ENCODE peak calls at places on chromosomes 2 and 18, in ten cellular contexts. B is GDM1, J is cardiac septum, F is cerebellum, D is Calu3, X is NCI-H1930, V is Caki2, L is GM18507, E is PC-9, M is GM03348. Y is an unnamed sample.

GRCh38 chr18:75179819-75180600 is 28.9 kb downstream of the PTGR3 start:
- DNase-seq in J (no peak), F (no peak), E (no peak), M (no peak), D (no peak), V (no peak), L (no peak), X (no peak), B (no peak), Y (no peak)

GRCh38 chr2:75666821-75667344 is 20.3 kb downstream of the MRPL19 start:
- DNase-seq in J (no peak), X (no peak), L (no peak), D (no peak), M (no peak), E (no peak), V (no peak), F (no peak), B (no peak), Y (no peak)

GRCh38 chr18:66951750-66952149 is 347.9 kb upstream of the CDH19 start:
- DNase-seq in L (no peak), B (no peak), J (no peak), X (no peak), D (no peak), E (no peak), V (no peak), M (no peak), F (no peak), Y (no peak)

GRCh38 chr2:26847663-26848335 is at the start of gene DPYSL5:
- DNase-seq in L (no peak), V (peak; percentile 47), B (no peak), F (peak; percentile 98), J (no peak), E (no peak), M (no peak), X (peak; percentile 94), D (peak; percentile 20), Y (peak; percentile 38)

GRCh38 chr2:24721470-24721869 is 71.7 kb downstream of the PTRHD1 start:
- DNase-seq in F (peak; percentile 58), X (peak; percentile 8), D (no peak), E (no peak), L (no peak), V (peak; percentile 51), B (no peak), M (peak; percentile 70), J (peak; percentile 83), Y (no peak)

GRCh38 chr2:229996320-229996719 is 72.4 kb downstream of the SLC16A14 start:
- DNase-seq in E (no peak), D (no peak), J (no peak), X (no peak), L (no peak), V (no peak), B (no peak), F (no peak), M (peak; percentile 68), Y (no peak)

GRCh38 chr18:44715245-44715644 is 34.6 kb downstream of the SETBP1 start:
- DNase-seq in X (no peak), J (no peak), B (no peak), M (peak; percentile 91), V (no peak), D (no peak), L (no peak), E (no peak), F (no peak), Y (no peak)

GRCh38 chr18:23835076-23835475 is 145.8 kb downstream of the LAMA3 start:
- DNase-seq in F (no peak), L (no peak), X (no peak), B (no peak), M (no peak), J (no peak), D (no peak), E (peak; percentile 28), V (no peak), Y (no peak)

GRCh38 chr2:21543630-21544029 is 419.9 kb downstream of the TDRD15 start:
- DNase-seq in L (no peak), M (no peak), X (no peak), V (no peak), F (no peak), B (no peak), D (no peak), J (no peak), E (no peak), Y (no peak)

GRCh38 chr2:220053919-220054318 is 426.5 kb downstream of the SLC4A3 start:
- DNase-seq in J (no peak), E (no peak), L (no peak), X (no peak), D (no peak), F (no peak), V (no peak), B (no peak), M (no peak), Y (no peak)

GRCh38 chr2:98486374-98486981 is 41.8 kb downstream of the INPP4A start:
- DNase-seq in X (no peak), B (no peak), D (no peak), J (no peak), V (no peak), M (peak; percentile 38), L (no peak), F (no peak), E (peak; percentile 25), Y (no peak)

GRCh38 chr2:105113616-105114275 is 75.9 kb downstream of the MRPS9 start:
- DNase-seq in X (no peak), F (no peak), V (no peak), E (no peak), J (no peak), B (no peak), L (no peak), D (no peak), M (no peak), Y (no peak)

GRCh38 chr2:230614913-230615332 is 97.7 kb upstream of the CAB39 start:
- DNase-seq in J (no peak), V (no peak), F (no peak), X (no peak), E (no peak), B (no peak), M (no peak), L (no peak), D (no peak), Y (no peak)

GRCh38 chr2:236794558-236794957 is 224.9 kb downstream of the ACKR3 start:
- DNase-seq in V (no peak), J (no peak), F (no peak), E (no peak), B (no peak), M (no peak), L (no peak), D (no peak), X (no peak), Y (no peak)

GRCh38 chr2:237743561-237744269 is 54.9 kb upstream of the RBM44 start:
- DNase-seq in X (no peak), B (no peak), J (no peak), D (peak; percentile 35), L (no peak), V (no peak), M (peak; percentile 39), F (no peak), E (peak; percentile 44), Y (no peak)

GRCh38 chr2:112253261-112253807 is 1.5 kb downstream of the ZC3H8 start:
- DNase-seq in X (no peak), M (no peak), V (no peak), B (no peak), F (no peak), J (no peak), L (no peak), E (no peak), D (no peak), Y (no peak)

GRCh38 chr18:31875301-31875700 is 67.6 kb downstream of the TRAPPC8 start:
- DNase-seq in B (no peak), V (no peak), E (no peak), D (no peak), M (no peak), F (no peak), L (no peak), X (no peak), J (no peak), Y (no peak)

GRCh38 chr2:64622443-64623231 is 31.1 kb downstream of the SERTAD2 start:
- DNase-seq in J (no peak), X (no peak), F (no peak), D (no peak), L (no peak), B (no peak), E (no peak), M (no peak), V (no peak), Y (no peak)

GRCh38 chr2:110125292-110125691 is 9.7 kb upstream of the MALL start:
- DNase-seq in B (no peak), M (peak; percentile 28), V (no peak), L (no peak), X (no peak), J (no peak), F (no peak), E (no peak), D (no peak), Y (no peak)

GRCh38 chr18:22683196-22683676 is 249.9 kb upstream of the RBBP8 start:
- DNase-seq in F (no peak), B (no peak), X (no peak), J (no peak), V (peak; percentile 89), E (peak; percentile 26), M (peak; percentile 27), D (peak; percentile 90), L (no peak), Y (peak; percentile 92)

GRCh38 chr2:160207804-160208661 is 8.0 kb upstream of the ITGB6 start:
- DNase-seq in B (no peak), X (no peak), M (peak; percentile 93), D (peak; percentile 94), J (peak; percentile 81), F (peak; percentile 14), L (no peak), V (peak; percentile 93), E (peak; percentile 89), Y (peak; percentile 94)

GRCh38 chr2:12177052-12177994 is 430.9 kb downstream of the LPIN1 start:
- DNase-seq in B (no peak), V (peak; percentile 23), D (peak; percentile 48), E (peak; percentile 78), M (peak; percentile 69), X (no peak), J (no peak), F (no peak), L (no peak), Y (peak; percentile 24)

GRCh38 chr2:239158641-239159475 is 242.0 kb downstream of the HDAC4 start:
- DNase-seq in J (peak; percentile 47), F (no peak), V (no peak), E (no peak), B (no peak), D (no peak), L (no peak), M (no peak), X (no peak), Y (no peak)

GRCh38 chr2:198961555-198961954 is 496.2 kb downstream of the SATB2 start:
- DNase-seq in F (no peak), M (no peak), X (no peak), D (no peak), L (no peak), V (no peak), J (no peak), B (no peak), E (no peak), Y (no peak)

GRCh38 chr2:67289921-67290371 is 107.2 kb upstream of the ETAA1 start:
- DNase-seq in J (no peak), E (peak; percentile 20), V (peak; percentile 96), F (no peak), B (no peak), D (peak; percentile 46), M (peak; percentile 6), L (no peak), X (no peak), Y (no peak)

GRCh38 chr2:239380831-239381708 is 19.8 kb downstream of the HDAC4 start:
- DNase-seq in J (peak; percentile 73), D (no peak), B (no peak), X (no peak), M (no peak), F (no peak), E (no peak), L (no peak), V (no peak), Y (no peak)

GRCh38 chr2:173590278-173590811 is 235.7 kb downstream of the CDCA7 start:
- DNase-seq in D (peak; percentile 81), B (no peak), E (peak; percentile 87), V (peak; percentile 95), F (no peak), J (peak; percentile 82), L (no peak), M (peak; percentile 84), X (peak; percentile 54), Y (peak; percentile 78)

GRCh38 chr2:80643598-80643997 is 339.0 kb upstream of the LRRTM1 start:
- DNase-seq in F (no peak), X (no peak), D (no peak), M (no peak), J (no peak), E (no peak), V (no peak), B (no peak), L (no peak), Y (no peak)